ENCODE peak calls at places on chromosomes 7 and 10, in seven cellular contexts. N is transverse colon, P is cardiac muscle cell, S is left ventricle myocardium inferior, Z is pancreas, U is tibial nerve, F is heart left ventricle. H is an unnamed sample. For H3K4me1 and H3K36me3, the result is how much of the 10 kb centered on the place peaks cover.

GRCh38 chr10:130377986-130378545 is 241.9 kb downstream of the GLRX3 start:
- DNase-seq in N (no peak), P (no peak), S (no peak), Z (no peak), U (no peak), F (no peak), H (no peak)

GRCh38 chr10:6061056-6061455 is 1.1 kb downstream of the IL2RA start:
- DNase-seq in N (no peak), P (no peak), S (no peak), Z (no peak), U (no peak), F (no peak), H (no peak)

GRCh38 chr7:12800501-12800900 is 113.1 kb downstream of the ARL4A start:
- DNase-seq in N (no peak), P (peak), S (no peak), Z (no peak), U (no peak), F (no peak), H (no peak)

GRCh38 chr7:7799138-7799537 is 80.7 kb upstream of the RPA3 start:
- DNase-seq in N (no peak), P (no peak), S (no peak), Z (no peak), U (no peak), F (no peak), H (peak)

GRCh38 chr7:83857691-83858090 is 208.8 kb upstream of the SEMA3E start:
- DNase-seq in N (no peak), P (no peak), S (no peak), Z (no peak), U (no peak), F (no peak), H (no peak)

GRCh38 chr10:89118091-89118490 is 89.0 kb downstream of the CH25H start:
- DNase-seq in N (no peak), P (peak), S (no peak), Z (no peak), U (no peak), F (no peak), H (no peak)

GRCh38 chr7:104643587-104644217 is 315.3 kb downstream of the LHFPL3 start:
- DNase-seq in N (no peak), P (peak), S (no peak), Z (no peak), U (no peak), F (no peak), H (peak)

GRCh38 chr10:109277456-109277855 is 645.9 kb downstream of the XPNPEP1 start:
- DNase-seq in N (no peak), P (no peak), S (no peak), Z (no peak), U (no peak), F (no peak), H (no peak)

GRCh38 chr10:46317889-46318288 is 31.1 kb downstream of the ANTXRL start:
- DNase-seq in N (no peak), P (no peak), S (no peak), Z (no peak), U (no peak), F (no peak), H (no peak)

DNA sequence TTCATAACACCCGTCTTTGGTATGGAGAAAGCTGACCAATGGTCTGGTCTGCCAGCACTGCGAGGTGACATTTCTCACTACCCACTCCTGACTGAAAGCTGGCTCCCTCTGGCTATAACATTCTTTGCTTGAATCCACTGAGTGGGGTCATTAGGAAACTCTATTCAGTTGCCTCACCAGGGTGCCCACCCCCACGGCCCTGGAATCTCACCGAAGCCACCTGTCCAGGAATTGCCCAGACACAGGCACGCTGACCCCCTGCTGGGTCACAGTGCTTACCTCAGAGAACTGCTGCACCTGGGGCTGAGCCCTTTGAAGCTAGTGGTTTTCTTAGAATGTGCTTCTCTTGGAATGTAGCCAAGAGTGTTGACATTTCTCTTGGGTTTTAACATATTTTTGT is 28.6 kb downstream of the HECW1 start:
- DNase-seq in N (no peak), P (no peak), S (no peak), Z (no peak), U (no peak), F (no peak), H (no peak)
- H3K4me1 ChIP-seq in N (under half), P (under half), S (under half), Z (under half), U (under half), F (under half), H (under half)

GRCh38 chr10:61902448-61903183 is 1.1 kb downstream of the ARID5B start:
- DNase-seq in N (peak), P (peak), S (peak), Z (no peak), U (peak), F (no peak), H (peak)
- TF ChIP-seq CTCF in N (no peak), P (peak), S (no peak), Z (no peak), U (peak), F (no peak), H (peak)

DNA sequence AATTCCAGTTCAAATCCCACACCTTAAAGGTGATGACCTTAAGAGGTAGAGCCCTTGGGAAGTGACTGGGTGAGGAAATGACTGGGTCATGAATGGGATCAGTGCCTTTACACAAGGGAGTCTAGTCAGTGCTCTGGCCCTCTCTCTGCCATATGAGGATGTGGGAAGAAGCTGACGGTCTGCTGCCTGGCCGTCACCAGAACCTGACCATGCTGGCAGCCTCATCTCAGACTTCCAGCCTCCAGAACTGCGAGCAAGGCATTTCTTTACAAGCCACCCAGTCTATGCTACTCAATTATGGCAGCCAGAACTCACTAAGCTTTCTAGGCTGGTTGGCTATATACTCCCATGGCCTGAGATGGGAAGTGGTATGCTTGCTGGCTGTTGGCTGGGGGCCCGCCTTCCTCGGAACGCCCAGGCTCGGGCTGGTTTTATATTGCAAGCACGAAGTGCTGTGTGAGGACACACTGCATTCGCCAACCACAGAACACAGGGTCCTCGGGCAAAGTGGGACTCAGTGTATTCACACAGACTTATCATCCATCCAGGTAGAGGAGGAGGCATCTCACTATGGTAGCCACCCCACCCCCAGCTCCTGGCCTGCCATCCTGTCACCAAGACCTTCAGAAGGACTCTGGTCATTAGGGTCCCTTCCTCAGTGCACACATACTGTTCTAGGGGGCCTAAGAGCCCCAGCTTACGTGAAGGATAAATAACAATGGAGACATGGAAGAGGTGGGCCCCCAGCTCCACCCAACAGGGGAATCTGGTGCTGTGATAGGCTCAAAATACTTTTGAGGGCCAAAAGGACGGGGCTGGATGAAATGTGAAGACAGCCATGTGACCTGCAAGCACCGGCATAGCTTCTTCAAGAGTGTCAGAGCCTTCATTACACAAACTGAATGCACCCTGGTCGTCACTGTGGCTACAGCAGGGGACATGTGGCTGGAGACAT is 49.0 kb downstream of the ZRANB1 start:
- DNase-seq in N (no peak), P (no peak), S (no peak), Z (no peak), U (no peak), F (no peak), H (no peak)
- H3K36me3 ChIP-seq in N (under half), P (under half), S (half or more), Z (half or more), U (under half), F (half or more), H (half or more)

DNA sequence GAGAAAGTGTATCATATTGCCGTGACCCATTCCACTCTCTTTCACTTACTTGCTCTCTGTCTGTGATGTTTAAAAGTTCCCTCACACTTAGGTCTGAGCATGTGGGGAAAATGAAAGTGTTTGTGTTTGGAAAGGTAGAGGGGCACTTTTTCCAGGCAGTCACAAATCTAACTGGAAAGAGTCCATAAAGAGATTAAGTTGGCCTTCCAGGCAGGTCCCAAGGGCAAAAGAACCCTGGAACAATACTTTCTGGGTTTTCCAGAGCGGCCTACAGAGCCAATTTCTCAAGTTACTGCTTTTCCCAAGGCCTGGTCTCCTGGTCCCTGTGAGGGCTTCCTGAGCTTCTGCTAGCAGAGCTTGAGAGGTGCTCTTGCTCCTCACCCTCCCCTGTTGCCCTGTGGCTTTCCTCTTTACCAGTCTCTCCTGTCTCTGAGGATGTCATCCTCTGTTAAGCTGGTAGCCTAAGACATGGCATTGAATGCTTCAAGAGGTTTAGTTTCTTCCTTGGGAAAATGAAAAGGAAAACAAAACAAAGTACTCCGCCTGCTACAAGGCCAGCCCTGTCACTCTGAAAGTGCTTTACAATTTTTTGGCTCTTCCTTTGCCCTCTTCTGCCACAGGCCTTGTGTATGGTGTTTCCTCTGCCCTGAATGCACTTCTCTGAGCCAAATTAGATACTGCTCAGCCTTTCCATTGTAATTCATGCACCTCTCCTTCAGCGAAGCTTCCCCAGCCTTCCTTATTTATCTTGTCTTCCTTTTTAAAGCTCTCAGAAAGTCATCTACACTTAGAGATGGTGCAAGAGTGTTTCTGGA is 20.1 kb downstream of the TES start:
- DNase-seq in N (no peak), P (peak), S (no peak), Z (no peak), U (no peak), F (no peak), H (no peak)
- H3K4me1 ChIP-seq in N (under half), P (under half), S (half or more), Z (under half), U (under half), F (under half), H (under half)

DNA sequence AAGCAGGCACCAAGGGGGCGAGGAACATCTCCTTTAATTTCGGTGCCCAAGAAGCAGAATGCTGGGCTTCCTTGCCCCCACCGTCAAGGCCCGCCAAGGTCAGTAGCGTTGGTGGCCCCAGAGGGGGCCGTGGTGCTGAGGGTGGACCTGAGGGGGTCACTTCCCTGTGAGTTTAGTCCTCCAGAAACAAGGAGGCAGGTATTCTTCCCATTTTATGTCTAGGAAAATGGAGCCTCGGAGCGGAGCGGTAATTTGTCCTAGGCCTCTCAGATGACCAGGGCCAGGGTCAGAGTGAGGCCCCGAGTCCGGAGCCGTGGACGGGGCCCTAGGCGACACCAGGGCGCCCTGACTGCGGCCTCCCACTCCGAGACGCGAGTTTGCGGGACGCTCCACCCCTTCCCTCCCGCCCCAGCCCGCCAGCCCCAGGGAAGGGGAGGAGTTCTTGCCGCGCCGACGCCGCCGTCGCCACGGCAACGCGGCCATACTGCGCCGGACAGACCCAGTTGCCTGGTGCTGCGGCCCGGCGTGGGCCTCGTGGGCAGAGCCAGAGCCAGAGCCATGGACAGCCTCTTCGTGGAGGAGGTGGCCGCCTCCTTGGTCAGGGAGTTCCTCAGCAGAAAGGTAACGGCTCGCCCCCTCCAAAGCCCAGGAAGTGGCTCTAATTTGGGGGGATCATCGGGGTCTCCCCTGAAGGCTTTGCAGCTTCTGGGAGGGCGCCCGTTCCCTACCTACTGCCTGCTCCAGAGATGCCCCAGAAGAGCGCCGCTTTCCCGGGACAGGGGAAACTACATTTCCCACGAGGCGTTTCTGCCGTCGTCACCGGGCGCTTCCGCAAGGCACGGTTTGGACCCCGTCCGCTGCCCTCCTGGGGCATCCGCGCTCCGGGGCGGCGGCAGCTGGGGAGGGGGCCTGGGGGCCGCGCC is at the start of gene MINDY4:
- DNase-seq in N (peak), P (peak), S (peak), Z (peak), U (peak), F (peak), H (peak)
- TF ChIP-seq CTCF in N (no peak), P (no peak), S (peak), Z (no peak), U (no peak), F (no peak), H (peak)

DNA sequence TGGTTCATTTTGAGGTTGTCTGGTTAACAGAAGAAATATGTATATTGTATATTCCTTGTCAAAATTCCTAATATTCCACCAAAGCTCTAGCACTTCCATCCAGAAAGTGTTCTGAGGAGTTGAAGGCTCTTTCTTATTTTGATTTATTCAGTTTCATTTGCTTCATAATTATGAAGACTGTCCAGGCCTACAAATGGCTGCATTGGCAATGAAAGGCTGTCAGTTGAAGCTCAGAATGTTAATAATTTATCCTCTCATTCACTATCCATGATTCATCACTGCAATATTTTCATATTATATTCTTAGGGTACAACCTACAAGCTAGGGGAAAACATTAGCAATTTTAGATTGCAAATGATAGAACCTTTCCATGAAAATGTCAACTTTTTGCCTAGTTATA is 57.3 kb downstream of the ARID5B start:
- DNase-seq in N (no peak), P (no peak), S (no peak), Z (no peak), U (no peak), F (no peak), H (no peak)
- H3K36me3 ChIP-seq in N (under half), P (under half), S (under half), Z (under half), U (under half), F (under half), H (under half)

H was measured in BE2C.